ENCODE peak calls at places on chromosomes 2 and 18, in nine cellular contexts. One of them, this sample, is unnamed.

GRCh38 chr2:1593371-1594205 is 150.7 kb downstream of the PXDN start:
- DNase-seq in upper lobe of right lung: peak
- DNase-seq in activated CD8-positive, alpha-beta memory T cell treated with anti-CD3 and anti-CD28 coated beads, Interleukin-2, amount 50 U/mL, for 4 hours: no peak
- DNase-seq in activated naive CD8-positive, alpha-beta T cell treated with anti-CD3 and anti-CD28 coated beads, Interleukin-2, amount 10 ng/mL, durations not matched to agents 7 days and 5 days: no peak
- DNase-seq in stimulated activated CD4-positive, alpha-beta T cell treated with anti-CD3 and anti-CD28 coated beads, Interleukin-4, amount 100 ng/mL, for 48 hours: no peak
- DNase-seq in heart left ventricle: no peak
- DNase-seq in NCI-H82: peak
- DNase-seq in stomach: no peak
- DNase-seq in activated T-helper 1 cell treated with Interleukin-2 at 50 U/mL for 16 hours: no peak
- DNase-seq in this sample: no peak

GRCh38 chr2:9764153-9764778 is 79.0 kb upstream of the TAF1B start:
- DNase-seq in stomach: no peak
- DNase-seq in stimulated activated CD4-positive, alpha-beta T cell treated with anti-CD3 and anti-CD28 coated beads, Interleukin-4, amount 100 ng/mL, for 48 hours: no peak
- DNase-seq in activated CD8-positive, alpha-beta memory T cell treated with anti-CD3 and anti-CD28 coated beads, Interleukin-2, amount 50 U/mL, for 4 hours: no peak
- DNase-seq in upper lobe of right lung: no peak
- DNase-seq in heart left ventricle: no peak
- DNase-seq in activated T-helper 1 cell treated with Interleukin-2 at 50 U/mL for 16 hours: no peak
- DNase-seq in NCI-H82: no peak
- DNase-seq in activated naive CD8-positive, alpha-beta T cell treated with anti-CD3 and anti-CD28 coated beads, Interleukin-2, amount 10 ng/mL, durations not matched to agents 7 days and 5 days: no peak
- DNase-seq in this sample: no peak

GRCh38 chr2:155145758-155146229 is 447.3 kb downstream of the KCNJ3 start:
- DNase-seq in NCI-H82: peak
- DNase-seq in activated CD8-positive, alpha-beta memory T cell treated with anti-CD3 and anti-CD28 coated beads, Interleukin-2, amount 50 U/mL, for 4 hours: no peak
- DNase-seq in stimulated activated CD4-positive, alpha-beta T cell treated with anti-CD3 and anti-CD28 coated beads, Interleukin-4, amount 100 ng/mL, for 48 hours: no peak
- DNase-seq in activated naive CD8-positive, alpha-beta T cell treated with anti-CD3 and anti-CD28 coated beads, Interleukin-2, amount 10 ng/mL, durations not matched to agents 7 days and 5 days: no peak
- DNase-seq in upper lobe of right lung: no peak
- DNase-seq in stomach: no peak
- DNase-seq in heart left ventricle: no peak
- DNase-seq in activated T-helper 1 cell treated with Interleukin-2 at 50 U/mL for 16 hours: no peak
- DNase-seq in this sample: no peak

GRCh38 chr2:95344208-95344570 is 47.0 kb downstream of the KCNIP3 start:
- DNase-seq in stomach: no peak
- DNase-seq in heart left ventricle: no peak
- DNase-seq in stimulated activated CD4-positive, alpha-beta T cell treated with anti-CD3 and anti-CD28 coated beads, Interleukin-4, amount 100 ng/mL, for 48 hours: no peak
- DNase-seq in upper lobe of right lung: peak
- DNase-seq in activated naive CD8-positive, alpha-beta T cell treated with anti-CD3 and anti-CD28 coated beads, Interleukin-2, amount 10 ng/mL, durations not matched to agents 7 days and 5 days: peak
- DNase-seq in NCI-H82: no peak
- DNase-seq in activated CD8-positive, alpha-beta memory T cell treated with anti-CD3 and anti-CD28 coated beads, Interleukin-2, amount 50 U/mL, for 4 hours: no peak
- DNase-seq in activated T-helper 1 cell treated with Interleukin-2 at 50 U/mL for 16 hours: no peak
- DNase-seq in this sample: no peak

GRCh38 chr2:198188982-198189381 is 384.6 kb downstream of the PLCL1 start:
- DNase-seq in activated naive CD8-positive, alpha-beta T cell treated with anti-CD3 and anti-CD28 coated beads, Interleukin-2, amount 10 ng/mL, durations not matched to agents 7 days and 5 days: no peak
- DNase-seq in activated CD8-positive, alpha-beta memory T cell treated with anti-CD3 and anti-CD28 coated beads, Interleukin-2, amount 50 U/mL, for 4 hours: no peak
- DNase-seq in stimulated activated CD4-positive, alpha-beta T cell treated with anti-CD3 and anti-CD28 coated beads, Interleukin-4, amount 100 ng/mL, for 48 hours: no peak
- DNase-seq in activated T-helper 1 cell treated with Interleukin-2 at 50 U/mL for 16 hours: no peak
- DNase-seq in stomach: no peak
- DNase-seq in heart left ventricle: no peak
- DNase-seq in NCI-H82: no peak
- DNase-seq in upper lobe of right lung: no peak
- DNase-seq in this sample: no peak

GRCh38 chr2:129810521-129810920 is 168.9 kb upstream of the RAB6C start:
- DNase-seq in activated T-helper 1 cell treated with Interleukin-2 at 50 U/mL for 16 hours: no peak
- DNase-seq in stomach: no peak
- DNase-seq in NCI-H82: peak
- DNase-seq in heart left ventricle: no peak
- DNase-seq in activated naive CD8-positive, alpha-beta T cell treated with anti-CD3 and anti-CD28 coated beads, Interleukin-2, amount 10 ng/mL, durations not matched to agents 7 days and 5 days: no peak
- DNase-seq in stimulated activated CD4-positive, alpha-beta T cell treated with anti-CD3 and anti-CD28 coated beads, Interleukin-4, amount 100 ng/mL, for 48 hours: no peak
- DNase-seq in activated CD8-positive, alpha-beta memory T cell treated with anti-CD3 and anti-CD28 coated beads, Interleukin-2, amount 50 U/mL, for 4 hours: no peak
- DNase-seq in upper lobe of right lung: no peak
- DNase-seq in this sample: no peak

GRCh38 chr2:237467447-237468179 is 19.4 kb upstream of the MLPH start:
- DNase-seq in stomach: no peak
- DNase-seq in upper lobe of right lung: no peak
- DNase-seq in activated T-helper 1 cell treated with Interleukin-2 at 50 U/mL for 16 hours: no peak
- DNase-seq in activated naive CD8-positive, alpha-beta T cell treated with anti-CD3 and anti-CD28 coated beads, Interleukin-2, amount 10 ng/mL, durations not matched to agents 7 days and 5 days: no peak
- DNase-seq in stimulated activated CD4-positive, alpha-beta T cell treated with anti-CD3 and anti-CD28 coated beads, Interleukin-4, amount 100 ng/mL, for 48 hours: no peak
- DNase-seq in heart left ventricle: no peak
- DNase-seq in activated CD8-positive, alpha-beta memory T cell treated with anti-CD3 and anti-CD28 coated beads, Interleukin-2, amount 50 U/mL, for 4 hours: no peak
- DNase-seq in NCI-H82: no peak
- DNase-seq in this sample: no peak

GRCh38 chr18:31041346-31042067 is 1.0 kb downstream of the DSC3 start:
- DNase-seq in stomach: no peak
- DNase-seq in NCI-H82: peak
- DNase-seq in activated CD8-positive, alpha-beta memory T cell treated with anti-CD3 and anti-CD28 coated beads, Interleukin-2, amount 50 U/mL, for 4 hours: no peak
- DNase-seq in upper lobe of right lung: peak
- DNase-seq in activated T-helper 1 cell treated with Interleukin-2 at 50 U/mL for 16 hours: no peak
- DNase-seq in heart left ventricle: no peak
- DNase-seq in stimulated activated CD4-positive, alpha-beta T cell treated with anti-CD3 and anti-CD28 coated beads, Interleukin-4, amount 100 ng/mL, for 48 hours: no peak
- DNase-seq in activated naive CD8-positive, alpha-beta T cell treated with anti-CD3 and anti-CD28 coated beads, Interleukin-2, amount 10 ng/mL, durations not matched to agents 7 days and 5 days: peak
- DNase-seq in this sample: no peak

GRCh38 chr2:48528431-48528830 is 1.5 kb upstream of the STON1 start:
- DNase-seq in activated T-helper 1 cell treated with Interleukin-2 at 50 U/mL for 16 hours: no peak
- DNase-seq in NCI-H82: no peak
- DNase-seq in upper lobe of right lung: no peak
- DNase-seq in heart left ventricle: no peak
- DNase-seq in stomach: no peak
- DNase-seq in activated CD8-positive, alpha-beta memory T cell treated with anti-CD3 and anti-CD28 coated beads, Interleukin-2, amount 50 U/mL, for 4 hours: no peak
- DNase-seq in stimulated activated CD4-positive, alpha-beta T cell treated with anti-CD3 and anti-CD28 coated beads, Interleukin-4, amount 100 ng/mL, for 48 hours: no peak
- DNase-seq in activated naive CD8-positive, alpha-beta T cell treated with anti-CD3 and anti-CD28 coated beads, Interleukin-2, amount 10 ng/mL, durations not matched to agents 7 days and 5 days: no peak
- DNase-seq in this sample: no peak

GRCh38 chr2:190031971-190032623 is 30.4 kb downstream of the MSTN start:
- DNase-seq in activated T-helper 1 cell treated with Interleukin-2 at 50 U/mL for 16 hours: no peak
- DNase-seq in activated naive CD8-positive, alpha-beta T cell treated with anti-CD3 and anti-CD28 coated beads, Interleukin-2, amount 10 ng/mL, durations not matched to agents 7 days and 5 days: no peak
- DNase-seq in NCI-H82: no peak
- DNase-seq in activated CD8-positive, alpha-beta memory T cell treated with anti-CD3 and anti-CD28 coated beads, Interleukin-2, amount 50 U/mL, for 4 hours: no peak
- DNase-seq in stimulated activated CD4-positive, alpha-beta T cell treated with anti-CD3 and anti-CD28 coated beads, Interleukin-4, amount 100 ng/mL, for 48 hours: no peak
- DNase-seq in upper lobe of right lung: no peak
- DNase-seq in heart left ventricle: no peak
- DNase-seq in stomach: no peak
- DNase-seq in this sample: no peak

GRCh38 chr18:57077786-57078552 is 68.9 kb upstream of the BOD1L2 start:
- DNase-seq in stomach: no peak
- DNase-seq in upper lobe of right lung: no peak
- DNase-seq in activated naive CD8-positive, alpha-beta T cell treated with anti-CD3 and anti-CD28 coated beads, Interleukin-2, amount 10 ng/mL, durations not matched to agents 7 days and 5 days: peak
- DNase-seq in activated T-helper 1 cell treated with Interleukin-2 at 50 U/mL for 16 hours: no peak
- DNase-seq in stimulated activated CD4-positive, alpha-beta T cell treated with anti-CD3 and anti-CD28 coated beads, Interleukin-4, amount 100 ng/mL, for 48 hours: no peak
- DNase-seq in heart left ventricle: no peak
- DNase-seq in activated CD8-positive, alpha-beta memory T cell treated with anti-CD3 and anti-CD28 coated beads, Interleukin-2, amount 50 U/mL, for 4 hours: peak
- DNase-seq in NCI-H82: no peak
- DNase-seq in this sample: peak

GRCh38 chr2:177708660-177709328 is 316.2 kb downstream of the AGPS start:
- DNase-seq in upper lobe of right lung: no peak
- DNase-seq in activated naive CD8-positive, alpha-beta T cell treated with anti-CD3 and anti-CD28 coated beads, Interleukin-2, amount 10 ng/mL, durations not matched to agents 7 days and 5 days: no peak
- DNase-seq in NCI-H82: no peak
- DNase-seq in activated T-helper 1 cell treated with Interleukin-2 at 50 U/mL for 16 hours: no peak
- DNase-seq in stimulated activated CD4-positive, alpha-beta T cell treated with anti-CD3 and anti-CD28 coated beads, Interleukin-4, amount 100 ng/mL, for 48 hours: no peak
- DNase-seq in heart left ventricle: no peak
- DNase-seq in stomach: no peak
- DNase-seq in activated CD8-positive, alpha-beta memory T cell treated with anti-CD3 and anti-CD28 coated beads, Interleukin-2, amount 50 U/mL, for 4 hours: no peak
- DNase-seq in this sample: no peak

GRCh38 chr2:109372171-109372568 is 241.6 kb downstream of the SEPTIN10 start:
- DNase-seq in activated T-helper 1 cell treated with Interleukin-2 at 50 U/mL for 16 hours: no peak
- DNase-seq in stimulated activated CD4-positive, alpha-beta T cell treated with anti-CD3 and anti-CD28 coated beads, Interleukin-4, amount 100 ng/mL, for 48 hours: no peak
- DNase-seq in activated naive CD8-positive, alpha-beta T cell treated with anti-CD3 and anti-CD28 coated beads, Interleukin-2, amount 10 ng/mL, durations not matched to agents 7 days and 5 days: no peak
- DNase-seq in stomach: peak
- DNase-seq in heart left ventricle: no peak
- DNase-seq in activated CD8-positive, alpha-beta memory T cell treated with anti-CD3 and anti-CD28 coated beads, Interleukin-2, amount 50 U/mL, for 4 hours: no peak
- DNase-seq in NCI-H82: no peak
- DNase-seq in upper lobe of right lung: peak
- DNase-seq in this sample: no peak

GRCh38 chr2:9771481-9772017 is 71.7 kb upstream of the TAF1B start:
- DNase-seq in upper lobe of right lung: no peak
- DNase-seq in NCI-H82: no peak
- DNase-seq in activated naive CD8-positive, alpha-beta T cell treated with anti-CD3 and anti-CD28 coated beads, Interleukin-2, amount 10 ng/mL, durations not matched to agents 7 days and 5 days: no peak
- DNase-seq in stomach: no peak
- DNase-seq in stimulated activated CD4-positive, alpha-beta T cell treated with anti-CD3 and anti-CD28 coated beads, Interleukin-4, amount 100 ng/mL, for 48 hours: no peak
- DNase-seq in activated T-helper 1 cell treated with Interleukin-2 at 50 U/mL for 16 hours: no peak
- DNase-seq in heart left ventricle: no peak
- DNase-seq in activated CD8-positive, alpha-beta memory T cell treated with anti-CD3 and anti-CD28 coated beads, Interleukin-2, amount 50 U/mL, for 4 hours: no peak
- DNase-seq in this sample: no peak

GRCh38 chr2:19812166-19812565 is 89.6 kb downstream of the TTC32 start:
- DNase-seq in activated T-helper 1 cell treated with Interleukin-2 at 50 U/mL for 16 hours: no peak
- DNase-seq in stimulated activated CD4-positive, alpha-beta T cell treated with anti-CD3 and anti-CD28 coated beads, Interleukin-4, amount 100 ng/mL, for 48 hours: no peak
- DNase-seq in upper lobe of right lung: no peak
- DNase-seq in stomach: no peak
- DNase-seq in heart left ventricle: no peak
- DNase-seq in activated CD8-positive, alpha-beta memory T cell treated with anti-CD3 and anti-CD28 coated beads, Interleukin-2, amount 50 U/mL, for 4 hours: no peak
- DNase-seq in activated naive CD8-positive, alpha-beta T cell treated with anti-CD3 and anti-CD28 coated beads, Interleukin-2, amount 10 ng/mL, durations not matched to agents 7 days and 5 days: no peak
- DNase-seq in NCI-H82: no peak
- DNase-seq in this sample: no peak

GRCh38 chr2:27323592-27324285 is 842 bp upstream of the MPV17 start:
- DNase-seq in stimulated activated CD4-positive, alpha-beta T cell treated with anti-CD3 and anti-CD28 coated beads, Interleukin-4, amount 100 ng/mL, for 48 hours: no peak
- DNase-seq in NCI-H82: peak
- DNase-seq in activated T-helper 1 cell treated with Interleukin-2 at 50 U/mL for 16 hours: no peak
- DNase-seq in activated naive CD8-positive, alpha-beta T cell treated with anti-CD3 and anti-CD28 coated beads, Interleukin-2, amount 10 ng/mL, durations not matched to agents 7 days and 5 days: no peak
- DNase-seq in activated CD8-positive, alpha-beta memory T cell treated with anti-CD3 and anti-CD28 coated beads, Interleukin-2, amount 50 U/mL, for 4 hours: no peak
- DNase-seq in heart left ventricle: no peak
- DNase-seq in stomach: no peak
- DNase-seq in upper lobe of right lung: no peak
- DNase-seq in this sample: no peak

This sample was measured in CMK.